ENCODE peak calls at places on chromosome 1, in five cellular contexts. X, F, J, Y and U are unnamed samples.
A peak's percentile ranks its signal among the peaks of the same experiment; 100 is the strongest.

GRCh38 chr1:152501704-152502103 is 8.9 kb upstream of the LCE5A start:
- DNase-seq in X (no peak), F (no peak), J (no peak), Y (no peak), U (peak; percentile 17)

GRCh38 chr1:61898658-61899057 is 156.4 kb downstream of the PATJ start:
- DNase-seq in X (no peak), F (no peak), J (no peak), Y (no peak), U (peak; percentile 34)

GRCh38 chr1:59046730-59047157 is 250.2 kb upstream of the FGGY start:
- DNase-seq in X (peak; percentile 32), F (no peak), J (peak; percentile 33), Y (no peak), U (no peak)

GRCh38 chr1:10943991-10944730 is 68.3 kb upstream of the TARDBP start:
- DNase-seq in X (peak; percentile 75), F (no peak), J (no peak), Y (no peak), U (peak; percentile 35)

GRCh38 chr1:192763243-192763642 is 45.6 kb upstream of the RGS2 start:
- DNase-seq in X (no peak), F (no peak), J (no peak), Y (no peak), U (peak; percentile 21)

GRCh38 chr1:63698001-63698838 is 75.6 kb upstream of the ROR1 start:
- DNase-seq in X (peak; percentile 33), F (no peak), J (no peak), Y (no peak), U (peak; percentile 45)

GRCh38 chr1:53737648-53738204 is 1.2 kb downstream of the GLIS1 start:
- DNase-seq in X (peak; percentile 7), F (no peak), J (no peak), Y (no peak), U (no peak)

GRCh38 chr1:8137406-8138244 is 111.5 kb upstream of the ERRFI1 start:
- DNase-seq in X (no peak), F (no peak), J (no peak), Y (no peak), U (peak; percentile 89)

GRCh38 chr1:15958788-15959187 is 17.1 kb downstream of the ZBTB17 start:
- DNase-seq in X (no peak), F (no peak), J (no peak), Y (no peak), U (no peak)

GRCh38 chr1:78839704-78840277 is 166.7 kb downstream of the ADGRL4 start:
- DNase-seq in X (peak; percentile 6), F (no peak), J (peak; percentile 21), Y (no peak), U (peak; percentile 57)

GRCh38 chr1:188723332-188724020 is 1754.2 kb downstream of the BRINP3 start:
- DNase-seq in X (no peak), F (no peak), J (no peak), Y (no peak), U (no peak)